ENCODE peak calls at places on chromosomes 6 and 20, in six cellular contexts. M is astrocyte of the cerebellum, V is cardiac fibroblast, I is skeletal muscle cell, P is HCT116, A is astrocyte. H is an unnamed sample.

GRCh38 chr6:166556871-166557322 is 29.6 kb downstream of the RAMACL start:
- DNase-seq in M (peak), V (peak), I (peak), P (peak), A (peak), H (peak)

GRCh38 chr20:35451295-35451694 is 4.1 kb upstream of the CEP250 start:
- DNase-seq in M (no peak), V (no peak), I (no peak), P (no peak), A (no peak), H (no peak)

GRCh38 chr20:44709797-44710196 is 5.4 kb upstream of the CCN5 start:
- DNase-seq in M (no peak), V (no peak), I (no peak), P (no peak), A (no peak), H (no peak)

GRCh38 chr6:113629940-113630339 is 227.2 kb upstream of the MARCKS start:
- DNase-seq in M (no peak), V (no peak), I (no peak), P (no peak), A (no peak), H (no peak)

GRCh38 chr6:40516429-40516828 is 70.7 kb downstream of the LRFN2 start:
- DNase-seq in M (no peak), V (no peak), I (no peak), P (no peak), A (no peak), H (no peak)

GRCh38 chr6:30914076-30914853 is at the start of gene VARS2:
- DNase-seq in M (peak), V (peak), I (peak), P (peak), A (peak), H (peak)

GRCh38 chr6:14720411-14721102 is 525.3 kb upstream of the JARID2 start:
- DNase-seq in M (no peak), V (peak), I (no peak), P (no peak), A (no peak), H (no peak)

GRCh38 chr6:3265671-3266070 is 6.9 kb downstream of the PSMG4 start:
- DNase-seq in M (no peak), V (no peak), I (no peak), P (no peak), A (no peak), H (no peak)

GRCh38 chr20:33751775-33752174 is 20.0 kb downstream of the ZNF341 start:
- DNase-seq in M (no peak), V (no peak), I (no peak), P (no peak), A (no peak), H (no peak)

GRCh38 chr6:4608361-4609115 is 167.7 kb upstream of the CDYL start:
- DNase-seq in M (no peak), V (no peak), I (no peak), P (no peak), A (peak), H (no peak)

GRCh38 chr20:1393507-1393882 is 641 bp upstream of the FKBP1A start:
- DNase-seq in M (no peak), V (no peak), I (no peak), P (no peak), A (no peak), H (no peak)
- H3K4me3 ChIP-seq in M (peak), V (peak), I (peak), P (peak), A (peak), H (peak)

GRCh38 chr6:31922942-31923341 is 4.6 kb upstream of the C2 start:
- DNase-seq in M (no peak), V (no peak), I (no peak), P (peak), A (no peak), H (no peak)

GRCh38 chr6:31928672-31928939 is 1.1 kb downstream of the C2 start:
- DNase-seq in M (no peak), V (no peak), I (no peak), P (no peak), A (no peak), H (no peak)

GRCh38 chr6:31930962-31931361 is 3.4 kb downstream of the C2 start:
- DNase-seq in M (no peak), V (no peak), I (no peak), P (no peak), A (no peak), H (no peak)

GRCh38 chr6:31927242-31927867 is at the start of gene C2:
- DNase-seq in M (no peak), V (no peak), I (no peak), P (no peak), A (no peak), H (no peak)

DNA sequence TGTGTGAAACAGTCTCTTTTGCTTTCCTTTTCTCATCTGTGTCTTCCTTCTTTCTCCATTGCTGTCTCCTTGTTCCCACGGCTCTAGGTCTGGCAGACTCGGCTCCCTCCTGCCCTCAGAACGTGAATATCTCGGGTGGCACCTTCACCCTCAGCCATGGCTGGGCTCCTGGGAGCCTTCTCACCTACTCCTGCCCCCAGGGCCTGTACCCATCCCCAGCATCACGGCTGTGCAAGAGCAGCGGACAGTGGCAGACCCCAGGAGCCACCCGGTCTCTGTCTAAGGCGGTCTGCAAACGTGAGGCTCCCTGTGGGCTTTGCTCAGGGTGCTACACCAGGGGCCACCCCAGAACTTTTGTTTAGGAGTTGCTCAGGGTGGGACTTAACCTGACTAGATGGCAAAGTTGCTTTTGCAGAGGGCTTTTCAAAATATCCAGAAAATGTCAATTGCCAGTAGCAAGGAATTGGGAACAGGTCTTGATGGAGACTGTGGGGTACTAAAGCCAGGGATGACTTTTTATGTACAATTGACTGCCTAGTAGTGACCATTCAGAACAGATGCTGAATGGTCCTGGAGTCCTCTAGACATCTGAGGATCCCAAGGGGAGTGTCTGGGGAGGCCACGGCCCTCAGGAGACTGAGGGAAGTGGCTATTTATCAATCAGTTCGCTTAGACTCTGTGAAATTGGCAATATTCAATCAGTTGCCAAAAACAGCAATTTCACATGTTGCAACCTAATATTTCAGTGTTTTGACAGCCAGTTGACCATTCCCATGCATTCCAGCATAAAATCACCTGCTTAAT is 553 bp downstream of the C2 start:
- DNase-seq in M (no peak), V (no peak), I (no peak), P (no peak), A (no peak), H (no peak)
- H3K4me3 ChIP-seq in M (no peak), V (no peak), I (no peak), P (no peak), A (no peak), H (no peak)

DNA sequence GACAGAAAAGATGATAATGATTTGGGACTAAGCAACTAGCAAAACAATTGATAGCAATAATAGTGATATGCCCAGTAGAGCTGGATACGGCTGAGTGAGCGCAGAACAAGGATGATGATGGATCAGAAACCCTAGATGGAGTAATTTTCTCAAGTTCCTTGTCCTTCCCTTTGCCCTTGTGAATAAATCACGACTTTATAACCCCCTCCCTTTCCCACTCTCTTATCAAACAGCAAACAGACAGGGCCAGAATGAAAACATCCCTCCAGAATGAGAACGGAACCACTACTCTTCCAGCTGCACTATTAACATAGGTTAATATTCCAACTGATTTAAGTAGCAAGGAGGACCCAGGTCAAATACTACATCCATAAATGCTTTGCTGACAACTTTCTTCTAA is 1.3 kb upstream of the MTFR2 start:
- DNase-seq in M (no peak), V (no peak), I (no peak), P (no peak), A (no peak), H (no peak)
- H3K4me3 ChIP-seq in M (no peak), V (no peak), I (no peak), P (peak), A (peak), H (no peak)

GRCh38 chr6:35724471-35724870 is 12.4 kb upstream of the ARMC12 start:
- DNase-seq in M (no peak), V (no peak), I (no peak), P (no peak), A (no peak), H (no peak)

GRCh38 chr6:35724059-35724458 is 12.8 kb upstream of the ARMC12 start:
- DNase-seq in M (no peak), V (no peak), I (no peak), P (no peak), A (no peak), H (no peak)

GRCh38 chr6:35727206-35727934 is 9.5 kb upstream of the ARMC12 start:
- DNase-seq in M (no peak), V (peak), I (peak), P (no peak), A (peak), H (no peak)

GRCh38 chr6:35725081-35725708 is 11.6 kb upstream of the ARMC12 start:
- DNase-seq in M (no peak), V (no peak), I (no peak), P (no peak), A (no peak), H (no peak)

DNA sequence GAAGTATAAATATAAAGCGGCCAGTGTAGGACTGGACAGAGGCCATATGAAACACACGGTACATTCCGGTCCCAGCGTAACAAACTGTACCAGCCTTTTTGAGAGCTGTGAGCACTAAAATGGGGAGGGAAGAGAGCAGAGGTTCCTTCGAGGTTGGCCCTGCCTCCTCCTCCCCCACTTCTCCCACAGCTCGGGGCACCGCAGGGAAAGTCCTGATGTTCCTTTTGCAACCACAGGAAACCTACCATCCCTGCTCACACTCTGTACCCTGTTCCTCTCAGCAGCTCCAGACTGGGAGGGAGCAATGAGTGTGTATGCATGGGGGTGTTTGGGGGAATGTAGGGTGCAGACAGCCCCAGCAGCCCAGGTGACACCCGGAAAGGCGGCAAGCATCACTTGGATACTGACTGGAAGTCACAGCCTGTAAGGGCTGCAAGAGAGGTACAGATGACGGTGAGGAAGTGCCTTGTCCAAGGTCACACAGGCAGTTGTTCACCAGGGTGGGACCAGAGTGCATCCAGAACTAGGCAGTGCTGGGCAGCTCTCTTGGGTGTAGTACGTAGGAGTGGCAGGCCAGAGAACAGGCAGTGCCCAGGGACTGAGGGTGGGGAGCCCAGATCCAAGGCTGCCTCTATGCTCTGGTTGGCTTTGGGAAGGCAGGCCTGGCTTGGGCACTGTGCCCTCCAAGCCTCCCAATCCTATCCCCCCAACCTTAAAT is 11.0 kb upstream of the ARMC12 start:
- DNase-seq in M (no peak), V (peak), I (peak), P (no peak), A (no peak), H (no peak)
- H3K4me3 ChIP-seq in M (no peak), V (no peak), I (no peak), P (no peak), A (no peak), H (no peak)

DNA sequence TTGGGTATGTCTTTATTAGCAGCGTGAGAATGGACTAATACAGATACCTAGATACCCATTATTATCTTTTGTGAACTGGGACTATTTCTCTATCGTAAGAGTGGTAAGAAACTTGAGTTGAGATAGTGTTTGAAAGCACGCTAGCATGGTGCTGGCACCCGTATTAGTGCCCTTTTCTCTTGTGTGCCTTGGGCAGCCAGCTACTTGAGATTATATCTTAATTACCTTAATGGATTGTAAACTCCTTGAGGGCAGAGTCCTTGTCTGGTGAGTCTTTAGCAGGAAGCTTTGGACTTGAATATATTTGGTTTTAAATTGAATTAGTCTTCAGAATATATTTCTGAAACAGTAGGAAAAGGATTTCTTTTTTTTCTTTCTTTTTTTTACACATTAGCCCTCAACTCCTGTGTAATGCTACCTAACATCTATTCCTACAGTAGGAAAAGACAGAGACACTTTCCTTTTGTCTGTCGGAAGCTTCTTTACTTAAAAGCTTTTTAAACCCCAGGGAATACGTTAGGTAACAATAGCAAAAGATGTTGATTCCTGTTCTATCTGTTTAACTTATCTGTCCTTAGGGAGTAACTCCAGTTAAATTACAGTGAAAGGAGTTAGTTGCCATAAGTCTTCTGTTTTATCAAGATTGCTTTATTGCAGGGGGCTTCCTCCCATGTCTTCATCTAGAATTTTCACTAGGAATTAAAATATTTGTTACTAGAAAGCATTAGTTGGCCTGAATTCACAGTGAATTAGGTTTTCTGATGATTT is 26.0 kb downstream of the TOP1 start:
- DNase-seq in M (no peak), V (no peak), I (no peak), P (no peak), A (no peak), H (no peak)
- H3K4me3 ChIP-seq in M (no peak), V (no peak), I (no peak), P (no peak), A (no peak), H (no peak)

GRCh38 chr20:19976595-19977372 is 40.4 kb upstream of the NAA20 start:
- DNase-seq in M (peak), V (peak), I (peak), P (peak), A (peak), H (no peak)
- H3K4me3 ChIP-seq in M (peak), V (peak), I (peak), P (peak), A (peak), H (peak)

GRCh38 chr6:63597142-63598000 is 25.1 kb downstream of the LOC128125822 start:
- DNase-seq in M (no peak), V (no peak), I (no peak), P (no peak), A (peak), H (no peak)
- H3K4me3 ChIP-seq in M (peak), V (peak), I (peak), P (no peak), A (peak), H (no peak)

GRCh38 chr6:100446115-100446921 is 18.4 kb downstream of the SIM1 start:
- DNase-seq in M (no peak), V (no peak), I (no peak), P (no peak), A (no peak), H (no peak)

GRCh38 chr6:100445512-100445911 is 19.2 kb downstream of the SIM1 start:
- DNase-seq in M (no peak), V (no peak), I (no peak), P (no peak), A (no peak), H (no peak)

GRCh38 chr6:100447900-100448700 is 16.6 kb downstream of the SIM1 start:
- DNase-seq in M (no peak), V (no peak), I (no peak), P (no peak), A (no peak), H (no peak)

GRCh38 chr6:100449239-100449691 is 15.5 kb downstream of the SIM1 start:
- DNase-seq in M (no peak), V (no peak), I (no peak), P (no peak), A (no peak), H (no peak)

GRCh38 chr6:100446922-100447899 is 17.5 kb downstream of the SIM1 start:
- DNase-seq in M (no peak), V (peak), I (no peak), P (no peak), A (no peak), H (no peak)
- H3K4me3 ChIP-seq in M (no peak), V (no peak), I (no peak), P (no peak), A (peak), H (no peak)

DNA sequence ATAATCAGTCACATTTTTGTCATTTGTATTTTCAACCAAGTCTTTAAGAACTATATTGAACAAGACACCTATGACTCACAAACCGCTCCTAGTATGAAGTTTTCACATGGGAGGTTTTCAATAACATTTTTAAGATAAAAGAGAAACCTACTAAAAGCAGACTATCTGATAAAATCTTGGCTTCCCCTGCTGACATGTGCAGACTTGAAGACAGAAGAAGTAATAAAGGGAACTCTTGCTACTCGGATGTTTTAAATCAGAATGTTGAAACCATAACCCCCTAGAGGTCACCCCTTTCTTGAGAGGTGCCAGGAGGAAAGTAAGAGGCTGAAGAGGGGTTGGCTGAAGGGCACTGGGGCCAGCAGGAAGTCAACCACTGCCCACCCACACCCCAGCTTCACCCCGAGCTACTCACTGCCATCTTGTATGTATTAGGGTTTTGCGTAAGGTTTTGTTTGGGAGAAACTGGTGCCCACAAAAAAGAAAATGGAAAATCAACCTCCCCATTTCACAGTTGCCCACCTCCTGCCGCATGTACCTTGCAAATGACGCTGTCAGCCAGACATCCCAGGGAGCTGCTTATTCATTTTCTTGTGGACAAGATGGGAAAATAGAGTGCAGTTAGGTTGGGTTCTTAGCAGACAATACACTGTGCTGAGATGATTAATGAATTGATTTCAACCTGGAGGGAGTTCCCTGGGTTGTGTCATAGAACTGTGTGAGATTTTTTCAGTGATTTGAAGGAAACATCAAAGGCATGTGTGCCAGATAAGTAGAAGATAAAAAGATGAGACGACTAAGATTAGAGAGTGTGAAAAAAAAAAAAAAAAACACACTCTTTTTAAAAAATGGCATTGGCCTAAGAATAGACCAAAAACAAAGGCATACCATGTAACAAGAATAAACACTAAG is 83.2 kb upstream of the TAB2 start:
- DNase-seq in M (no peak), V (peak), I (peak), P (peak), A (peak), H (peak)
- H3K4me3 ChIP-seq in M (no peak), V (no peak), I (no peak), P (peak), A (peak), H (no peak)

DNA sequence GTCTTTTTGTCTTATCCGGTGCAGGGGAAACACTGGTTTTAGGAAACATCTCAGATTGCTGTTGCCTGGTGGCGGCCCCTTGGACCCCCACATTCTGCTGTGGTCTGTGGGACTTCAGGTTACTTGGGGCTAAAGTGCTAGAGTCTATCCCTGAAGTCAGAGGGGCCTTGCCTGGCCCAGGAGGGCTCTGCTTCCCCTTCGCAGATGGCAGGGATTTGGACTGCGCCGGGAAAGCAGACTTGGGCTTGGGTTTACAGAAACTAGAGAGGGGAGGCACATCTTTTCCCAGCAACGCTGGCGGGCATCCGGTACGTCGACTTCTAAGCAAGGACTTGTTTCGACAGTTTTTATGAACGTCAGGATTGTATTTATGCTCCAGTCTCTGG is 17.5 kb downstream of the ZNF217 start:
- DNase-seq in M (no peak), V (no peak), I (no peak), P (no peak), A (no peak), H (no peak)
- H3K4me3 ChIP-seq in M (no peak), V (no peak), I (no peak), P (no peak), A (no peak), H (no peak)

H was measured in AG09309.